ENCODE peak calls at places on chromosomes 1 and 21, in seven cellular contexts. Q is colonic mucosa, J is ovary, K is fibroblast of lung, U is adrenal gland, T is H1, M is cardiac muscle cell. P is an unnamed sample.

GRCh38 chr1:58855351-58856165 is 71.7 kb upstream of the JUN start:
- DNase-seq in U (no peak), T (no peak), K (peak; percentile 59), M (no peak), J (no peak), Q (no peak), P (no peak)

GRCh38 chr1:248905662-248905948 is 430 bp upstream of the PGBD2 start:
- DNase-seq in K (no peak), T (no peak), M (no peak), J (no peak), U (no peak), Q (no peak), P (no peak)

GRCh38 chr1:179807691-179808485 is 64.8 kb downstream of the FAM163A start:
- DNase-seq in U (no peak), J (no peak), M (no peak), T (no peak), Q (no peak), K (peak; percentile 96), P (no peak)

GRCh38 chr1:8137406-8138244 is 111.5 kb upstream of the ERRFI1 start:
- DNase-seq in T (no peak), M (no peak), U (peak; percentile 68), Q (no peak), J (peak; percentile 53), K (peak; percentile 99), P (peak; percentile 84)

GRCh38 chr1:921011-921837 is 2.5 kb upstream of the SAMD11 start:
- DNase-seq in U (peak; percentile 53), K (peak; percentile 79), Q (peak; percentile 69), J (peak; percentile 57), M (peak; percentile 93), T (no peak), P (no peak)

GRCh38 chr1:162906485-162906884 is 45.5 kb upstream of the CCDC190 start:
- DNase-seq in M (no peak), T (no peak), J (no peak), K (no peak), U (no peak), Q (no peak), P (no peak)

GRCh38 chr1:10308001-10308400 is 90.9 kb upstream of the PGD start:
- DNase-seq in U (peak; percentile 33), M (no peak), T (no peak), J (no peak), K (no peak), Q (no peak), P (no peak)

GRCh38 chr1:4016351-4017130 is 116.5 kb upstream of the C1orf174 start:
- DNase-seq in M (no peak), Q (no peak), T (peak; percentile 40), K (no peak), U (no peak), J (no peak), P (no peak)

GRCh38 chr1:170776147-170776734 is 112.3 kb downstream of the PRRX1 start:
- DNase-seq in K (no peak), J (no peak), U (no peak), M (no peak), T (no peak), Q (no peak), P (no peak)

GRCh38 chr1:39919545-39919944 is 17.8 kb upstream of the MYCL start:
- DNase-seq in K (peak; percentile 50), U (no peak), M (peak; percentile 81), T (peak; percentile 60), Q (peak; percentile 48), J (no peak), P (no peak)

GRCh38 chr1:232921416-232921815 is 29.0 kb upstream of the NTPCR start:
- DNase-seq in K (no peak), M (no peak), Q (no peak), T (no peak), U (no peak), J (no peak), P (no peak)

GRCh38 chr1:247111636-247112478 is 7.7 kb upstream of the ZNF669 start:
- DNase-seq in T (peak; percentile 68), M (peak; percentile 77), Q (peak; percentile 63), J (peak; percentile 66), U (peak; percentile 62), K (peak; percentile 63), P (peak; percentile 87)

GRCh38 chr1:35691080-35691479 is 27.6 kb downstream of the C1orf216 start:
- DNase-seq in U (no peak), M (no peak), J (no peak), K (no peak), T (no peak), Q (no peak), P (no peak)

GRCh38 chr1:152777510-152778137 is 2.7 kb downstream of the LCE1F start:
- DNase-seq in U (no peak), T (no peak), J (no peak), Q (no peak), M (no peak), K (no peak), P (no peak)

GRCh38 chr1:81128079-81128478 is 672.7 kb upstream of the ADGRL2 start:
- DNase-seq in T (no peak), K (no peak), U (no peak), M (no peak), Q (no peak), J (no peak), P (no peak)

GRCh38 chr1:117573386-117574040 is 32.3 kb upstream of the TENT5C start:
- DNase-seq in J (peak; percentile 27), U (peak; percentile 82), K (peak; percentile 5), M (no peak), T (no peak), Q (peak; percentile 59), P (no peak)

GRCh38 chr21:41280115-41280919 is 36.3 kb upstream of the FAM3B start:
- DNase-seq in J (no peak), M (no peak), Q (no peak), T (no peak), U (no peak), K (peak; percentile 30), P (no peak)

GRCh38 chr1:202568466-202569196 is 141.6 kb downstream of the SYT2 start:
- DNase-seq in J (no peak), M (no peak), U (peak; percentile 17), Q (no peak), K (peak; percentile 49), T (no peak), P (no peak)

GRCh38 chr1:59322394-59323179 is 25.7 kb downstream of the FGGY start:
- DNase-seq in T (no peak), M (no peak), U (no peak), K (no peak), J (no peak), Q (no peak), P (no peak)

GRCh38 chr21:42061866-42062542 is 9.1 kb upstream of the UMODL1 start:
- DNase-seq in J (no peak), U (no peak), M (no peak), T (no peak), K (no peak), Q (no peak), P (no peak)

DNA sequence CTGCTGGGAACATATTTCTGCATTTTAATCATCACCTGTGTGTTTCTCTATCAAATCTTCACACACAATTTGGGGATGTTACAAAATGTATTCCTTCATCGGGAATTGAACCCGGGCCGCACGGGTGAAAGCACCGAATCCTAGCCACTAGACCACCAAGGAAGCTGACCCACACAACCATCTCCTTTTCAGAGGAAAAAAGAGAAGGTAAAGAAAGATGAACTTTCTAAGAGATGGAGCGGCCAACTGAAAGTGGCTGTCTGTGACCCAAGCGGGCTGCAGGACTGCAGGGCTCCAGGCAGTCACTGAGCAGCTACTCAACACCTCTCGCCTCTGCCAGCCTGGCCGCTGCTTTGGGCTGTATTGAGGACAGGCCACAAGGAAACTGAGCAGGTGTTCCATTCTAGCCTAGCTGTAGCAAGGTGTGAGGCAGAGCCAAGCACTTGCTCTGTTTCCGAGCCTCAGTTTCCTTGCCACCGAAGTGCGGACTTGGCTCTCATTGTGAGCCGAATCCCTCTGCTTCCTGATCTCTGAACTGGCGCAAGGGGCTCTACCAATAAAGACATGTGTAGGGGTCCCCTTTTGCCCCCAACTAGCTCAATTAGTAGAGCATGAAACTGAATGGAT is 156.9 kb upstream of the NBPF11 start:
- DNase-seq in U (no peak), T (peak; percentile 75), K (peak; percentile 23), M (no peak), J (no peak), Q (no peak), P (no peak)
- H3K4me3 ChIP-seq in U (no peak overlapping the region), T (peak overlapping the region; percentile 78), K (no peak overlapping the region), M (no peak overlapping the region), J (no peak overlapping the region), Q (no peak overlapping the region), P (no peak overlapping the region)

DNA sequence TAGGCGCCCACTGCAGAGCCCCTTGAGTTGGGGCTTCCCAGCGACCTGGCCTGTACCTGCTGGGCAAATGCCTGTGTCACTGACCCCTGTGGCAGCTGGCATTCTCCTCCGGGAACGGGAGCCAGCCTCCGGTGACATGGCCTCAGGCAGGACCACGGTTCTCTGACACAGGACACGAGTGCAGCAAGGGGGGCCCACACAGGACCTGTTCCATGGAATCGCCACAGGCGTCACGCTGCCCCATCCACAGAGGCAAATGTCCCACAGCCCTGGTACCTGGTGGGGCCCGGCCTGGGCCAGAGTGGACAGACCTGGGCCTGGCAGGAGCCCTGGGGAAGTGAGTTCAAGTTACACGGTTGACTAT is 2.6 kb downstream of the ITGB2 start:
- DNase-seq in M (no peak), Q (no peak), J (no peak), T (no peak), U (no peak), K (no peak), P (no peak)
- H3K4me1 ChIP-seq in M (no peaks in the 10 kb centered on the region), Q (no peaks in the 10 kb centered on the region), J (no peaks in the 10 kb centered on the region), T (peaks cover 7% of the 10 kb centered on the region), U (no peaks in the 10 kb centered on the region), K (no peaks in the 10 kb centered on the region), P (no peaks in the 10 kb centered on the region)

GRCh38 chr21:44612669-44613229 is 870 bp downstream of the KRTAP10-8 start:
- DNase-seq in U (no peak), T (peak; percentile 38), Q (no peak), M (no peak), J (no peak), K (no peak), P (no peak)
- TF ChIP-seq CTCF in U (no peak), T (no peak), Q (no peak), M (no peak), J (no peak), K (no peak), P (no peak)

DNA sequence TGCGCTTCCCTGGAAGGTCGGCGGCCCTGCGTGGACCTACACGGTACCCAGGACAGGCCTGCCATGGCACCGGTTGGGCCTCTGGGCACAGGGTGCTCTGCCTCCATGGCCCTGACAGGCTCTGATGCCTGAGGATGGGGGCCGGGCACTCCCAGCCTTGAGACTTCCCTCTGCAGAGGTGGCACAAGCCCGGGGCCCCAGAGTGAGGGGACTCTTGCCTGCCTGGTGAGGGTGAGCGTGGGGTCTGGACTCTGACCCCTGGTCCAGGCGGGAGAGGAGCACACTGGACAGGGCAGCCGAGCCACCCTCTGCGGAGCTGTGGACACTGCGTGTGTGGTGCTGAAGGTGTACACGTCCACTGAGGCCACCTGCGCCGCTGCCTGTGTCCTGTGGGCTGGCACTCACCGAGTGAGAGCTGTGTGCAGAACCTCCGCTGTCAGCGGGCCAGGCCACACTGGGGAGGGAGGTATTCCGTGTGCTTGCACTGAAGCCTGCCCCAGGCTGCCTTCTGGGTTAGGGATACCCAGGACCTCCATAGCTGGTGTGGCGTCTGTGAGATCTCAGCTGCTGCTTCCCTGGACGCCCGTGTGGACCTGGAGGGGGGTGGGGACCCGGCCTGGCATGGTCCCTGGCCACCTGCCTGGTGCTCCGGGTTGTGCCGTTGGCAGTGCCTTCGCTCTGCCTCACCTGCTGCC is 10.4 kb downstream of the SKI start:
- DNase-seq in J (peak; percentile 24), K (no peak), Q (no peak), M (no peak), U (no peak), T (no peak), P (no peak)
- H3K4me3 ChIP-seq in J (no peak overlapping the region), K (no peak overlapping the region), Q (no peak overlapping the region), M (no peak overlapping the region), U (no peak overlapping the region), T (no peak overlapping the region), P (peak overlapping the region; percentile 16)